ENCODE peak calls at places on chromosomes 5 and 9, in five cellular contexts. H, C, M, W and X are unnamed samples.

GRCh38 chr9:6215562-6215961 is at the start of gene IL33:
- DNase-seq in W (no peak), C (no peak), M (peak), H (no peak), X (no peak)

GRCh38 chr9:124428751-124429529 is 13.7 kb upstream of the PSMB7 start:
- DNase-seq in C (no peak), H (no peak), W (no peak), M (no peak), X (no peak)

GRCh38 chr9:121299467-121300282 is 31.7 kb downstream of the GSN start:
- DNase-seq in W (no peak), H (no peak), M (peak), C (no peak), X (no peak)

GRCh38 chr5:179926657-179927056 is 19.0 kb upstream of the TBC1D9B start:
- DNase-seq in H (no peak), M (no peak), W (no peak), C (no peak), X (no peak)

GRCh38 chr5:140417235-140417634 is 15.6 kb downstream of the ANKHD1 start:
- DNase-seq in C (no peak), W (no peak), H (no peak), M (no peak), X (no peak)

GRCh38 chr9:98045234-98046160 is 11.0 kb upstream of the NANS start:
- DNase-seq in C (peak), M (no peak), W (peak), H (peak), X (no peak)

GRCh38 chr5:179763215-179763945 is 30.4 kb upstream of the LTC4S start:
- DNase-seq in W (peak), H (peak), C (peak), M (peak), X (peak)

GRCh38 chr9:114287763-114288232 is 35.1 kb upstream of the ORM1 start:
- DNase-seq in H (no peak), W (no peak), M (peak), C (no peak), X (no peak)

GRCh38 chr5:154333016-154333415 is 112.8 kb upstream of the SAP30L start:
- DNase-seq in W (no peak), C (no peak), H (no peak), M (no peak), X (no peak)

GRCh38 chr5:119406551-119406950 is 45.7 kb upstream of the HSD17B4 start:
- DNase-seq in H (no peak), W (no peak), M (no peak), C (no peak), X (no peak)

GRCh38 chr5:107894361-107894760 is 223.6 kb upstream of the EFNA5 start:
- DNase-seq in W (no peak), H (no peak), M (no peak), C (no peak), X (no peak)

GRCh38 chr9:87193925-87194380 is 246.6 kb upstream of the GAS1 start:
- DNase-seq in H (no peak), C (no peak), W (no peak), M (no peak), X (no peak)

GRCh38 chr9:97316904-97317303 is 9.4 kb downstream of the CCDC180 start:
- DNase-seq in M (no peak), H (no peak), W (no peak), C (no peak), X (no peak)

GRCh38 chr5:1522601-1523479 is 920 bp downstream of the LPCAT1 start:
- DNase-seq in C (peak), W (peak), M (peak), H (no peak), X (no peak)

GRCh38 chr5:115429345-115429940 is 115.1 kb downstream of the FEM1C start:
- DNase-seq in C (no peak), M (no peak), H (no peak), W (no peak), X (no peak)

GRCh38 chr5:120072054-120072453 is 392.0 kb upstream of the PRR16 start:
- DNase-seq in M (no peak), C (no peak), H (no peak), W (no peak), X (no peak)

GRCh38 chr5:159510282-159510681 is 180.0 kb upstream of the IL12B start:
- DNase-seq in C (no peak), M (peak), H (peak), W (no peak), X (peak)

GRCh38 chr9:92159058-92159457 is 43.8 kb upstream of the SPTLC1 start:
- DNase-seq in W (no peak), C (no peak), H (no peak), M (no peak), X (no peak)

GRCh38 chr9:82447343-82447742 is 458.8 kb downstream of the SPATA31D1 start:
- DNase-seq in H (no peak), W (no peak), C (no peak), M (no peak), X (no peak)

DNA sequence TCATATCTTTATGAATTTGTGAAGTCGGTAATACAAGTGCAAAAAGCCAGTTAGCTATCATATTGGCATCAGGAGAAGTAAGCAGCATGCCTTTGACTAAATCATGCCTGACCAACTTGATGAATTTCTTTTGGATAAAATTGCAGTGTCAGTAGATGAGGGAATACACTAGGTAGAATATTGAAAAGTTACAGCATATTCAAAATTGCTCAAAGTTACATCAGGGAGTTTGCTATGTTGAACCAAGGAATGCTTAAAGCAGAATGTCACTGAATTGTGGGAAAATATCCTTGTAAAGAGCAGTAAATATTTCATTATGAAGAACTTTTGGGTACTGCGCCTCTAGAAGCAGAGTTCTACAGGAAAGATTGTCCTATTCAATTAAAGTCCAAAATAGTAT is 87.1 kb upstream of the TLX3 start:
- DNase-seq in W (no peak), M (no peak), H (no peak), C (no peak), X (no peak)
- TF ChIP-seq POLR2A in W (no peak), M (no peak), H (no peak), C (no peak), X (no peak)

GRCh38 chr9:136328622-136329041 is 1.3 kb downstream of the GPSM1 start:
- DNase-seq in W (no peak), M (no peak), H (no peak), C (no peak), X (no peak)

GRCh38 chr9:136326061-136326776 is 1.1 kb upstream of the GPSM1 start:
- DNase-seq in C (no peak), W (no peak), M (no peak), H (no peak), X (no peak)

GRCh38 chr9:136326777-136327312 is 494 bp upstream of the GPSM1 start:
- DNase-seq in M (no peak), W (no peak), H (no peak), C (no peak), X (no peak)

GRCh38 chr9:136328011-136328621 is 777 bp downstream of the GPSM1 start:
- DNase-seq in H (no peak), C (no peak), W (no peak), M (no peak), X (no peak)

DNA sequence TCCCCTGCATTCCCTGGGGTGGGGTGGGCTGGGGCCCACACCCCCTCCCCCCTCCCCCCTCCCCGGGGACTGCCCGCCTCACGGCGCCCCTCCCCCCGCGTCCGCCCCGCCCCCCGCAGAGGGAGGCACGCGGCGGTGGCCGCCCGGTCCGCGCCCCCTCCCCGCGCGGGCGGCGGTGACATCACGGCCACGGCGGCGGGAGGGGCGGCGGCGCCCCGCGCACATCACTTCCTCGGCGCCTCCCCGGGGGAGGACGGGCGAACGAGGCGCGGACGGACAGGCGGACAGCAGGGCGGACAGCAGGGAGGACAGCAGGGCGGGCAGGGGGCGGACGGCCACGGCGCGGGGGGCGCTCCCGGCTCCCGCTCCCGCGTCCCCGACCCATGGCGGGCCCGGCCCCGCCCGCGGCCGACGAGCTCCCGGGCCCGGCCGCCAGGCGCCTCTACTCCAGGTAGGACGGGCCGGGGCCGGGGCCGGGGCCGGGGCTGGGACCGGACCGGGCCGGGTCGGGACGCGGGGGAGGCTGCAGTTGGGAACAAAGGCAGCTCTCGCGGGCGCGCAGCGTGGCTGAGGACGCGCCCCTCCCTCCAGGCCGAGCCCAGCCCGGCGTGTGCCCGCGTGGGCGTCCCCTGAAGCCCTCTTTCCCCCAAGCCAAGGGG is at the start of gene GPSM1:
- DNase-seq in H (no peak), C (peak), M (no peak), W (peak), X (peak)
- TF ChIP-seq POLR2A in H (peak), C (no peak), M (peak), W (no peak), X (peak)

GRCh38 chr9:133788819-133789733 is 50.9 kb upstream of the SARDH start:
- DNase-seq in M (peak), C (no peak), W (peak), H (no peak), X (no peak)
- TF ChIP-seq POLR2A in M (no peak), C (no peak), W (no peak), H (no peak), X (no peak)

GRCh38 chr5:88889165-88890069 is 6.4 kb upstream of the MEF2C start:
- DNase-seq in W (no peak), H (no peak), M (peak), C (no peak), X (peak)
- TF ChIP-seq POLR2A in W (no peak), H (no peak), M (peak), C (no peak), X (no peak)

GRCh38 chr5:95647886-95648860 is 1.6 kb downstream of the RFESD start:
- DNase-seq in W (peak), M (no peak), H (peak), C (peak), X (no peak)
- TF ChIP-seq POLR2A in W (peak), M (no peak), H (no peak), C (no peak), X (no peak)